ENCODE peak calls at places on chromosomes 16 and 17, in nine cellular contexts. One of them, this sample, is unnamed.
A peak's percentile ranks its signal among the peaks of the same experiment; 100 is the strongest.

GRCh38 chr17:78323821-78324390 is 36.0 kb downstream of the SOCS3 start:
- DNase-seq in NCI-H1105: no peak
- DNase-seq in foreskin fibroblast: no peak
- DNase-seq in RCC 7860: no peak
- DNase-seq in fibroblast of the conjunctiva: no peak
- DNase-seq in naive thymus-derived CD8-positive, alpha-beta T cell: no peak
- DNase-seq in effector CD8-positive, alpha-beta T cell: no peak
- DNase-seq in mesothelial cell of epicardium: no peak
- DNase-seq in NCI-H2081: no peak
- DNase-seq in this sample: no peak

GRCh38 chr16:19861069-19861468 is 23.6 kb downstream of the GPRC5B start:
- DNase-seq in NCI-H1105: no peak
- DNase-seq in foreskin fibroblast: no peak
- DNase-seq in RCC 7860: no peak
- DNase-seq in fibroblast of the conjunctiva: no peak
- DNase-seq in naive thymus-derived CD8-positive, alpha-beta T cell: no peak
- DNase-seq in effector CD8-positive, alpha-beta T cell: no peak
- DNase-seq in mesothelial cell of epicardium: no peak
- DNase-seq in NCI-H2081: no peak
- DNase-seq in this sample: no peak

GRCh38 chr16:10834766-10835165 is 16.2 kb upstream of the TVP23A start:
- DNase-seq in NCI-H1105: no peak
- DNase-seq in foreskin fibroblast: no peak
- DNase-seq in RCC 7860: no peak
- DNase-seq in fibroblast of the conjunctiva: no peak
- DNase-seq in naive thymus-derived CD8-positive, alpha-beta T cell: no peak
- DNase-seq in effector CD8-positive, alpha-beta T cell: no peak
- DNase-seq in mesothelial cell of epicardium: no peak
- DNase-seq in NCI-H2081: no peak
- DNase-seq in this sample: no peak

GRCh38 chr16:89197633-89198416 is 2.5 kb downstream of the SLC22A31 start:
- DNase-seq in NCI-H1105: no peak
- DNase-seq in foreskin fibroblast: no peak
- DNase-seq in RCC 7860: no peak
- DNase-seq in fibroblast of the conjunctiva: no peak
- DNase-seq in naive thymus-derived CD8-positive, alpha-beta T cell: no peak
- DNase-seq in effector CD8-positive, alpha-beta T cell: no peak
- DNase-seq in mesothelial cell of epicardium: no peak
- DNase-seq in NCI-H2081: no peak
- DNase-seq in this sample: no peak

GRCh38 chr16:68792465-68793324 is 50.6 kb upstream of the TANGO6 start:
- DNase-seq in NCI-H1105: no peak
- DNase-seq in foreskin fibroblast: peak; percentile 9
- DNase-seq in RCC 7860: peak; percentile 41
- DNase-seq in fibroblast of the conjunctiva: no peak
- DNase-seq in naive thymus-derived CD8-positive, alpha-beta T cell: no peak
- DNase-seq in effector CD8-positive, alpha-beta T cell: no peak
- DNase-seq in mesothelial cell of epicardium: no peak
- DNase-seq in NCI-H2081: no peak
- DNase-seq in this sample: no peak

GRCh38 chr17:39261286-39261685 is 35.5 kb upstream of the STAC2 start:
- DNase-seq in NCI-H1105: no peak
- DNase-seq in foreskin fibroblast: no peak
- DNase-seq in RCC 7860: no peak
- DNase-seq in fibroblast of the conjunctiva: no peak
- DNase-seq in naive thymus-derived CD8-positive, alpha-beta T cell: no peak
- DNase-seq in effector CD8-positive, alpha-beta T cell: no peak
- DNase-seq in mesothelial cell of epicardium: no peak
- DNase-seq in NCI-H2081: no peak
- DNase-seq in this sample: no peak

GRCh38 chr17:81713556-81714411 is 1.7 kb downstream of the SLC25A10 start:
- DNase-seq in NCI-H1105: no peak
- DNase-seq in foreskin fibroblast: no peak
- DNase-seq in RCC 7860: peak; percentile 55
- DNase-seq in fibroblast of the conjunctiva: no peak
- DNase-seq in naive thymus-derived CD8-positive, alpha-beta T cell: no peak
- DNase-seq in effector CD8-positive, alpha-beta T cell: no peak
- DNase-seq in mesothelial cell of epicardium: no peak
- DNase-seq in NCI-H2081: peak; percentile 46
- DNase-seq in this sample: no peak

GRCh38 chr16:49631521-49632041 is 224.3 kb downstream of the ZNF423 start:
- DNase-seq in NCI-H1105: no peak
- DNase-seq in foreskin fibroblast: peak; percentile 60
- DNase-seq in RCC 7860: no peak
- DNase-seq in fibroblast of the conjunctiva: peak; percentile 51
- DNase-seq in naive thymus-derived CD8-positive, alpha-beta T cell: no peak
- DNase-seq in effector CD8-positive, alpha-beta T cell: no peak
- DNase-seq in mesothelial cell of epicardium: no peak
- DNase-seq in NCI-H2081: no peak
- DNase-seq in this sample: no peak

GRCh38 chr17:39564201-39564828 is 43.4 kb downstream of the NEUROD2 start:
- DNase-seq in NCI-H1105: peak; percentile 65
- DNase-seq in foreskin fibroblast: no peak
- DNase-seq in RCC 7860: no peak
- DNase-seq in fibroblast of the conjunctiva: no peak
- DNase-seq in naive thymus-derived CD8-positive, alpha-beta T cell: no peak
- DNase-seq in effector CD8-positive, alpha-beta T cell: no peak
- DNase-seq in mesothelial cell of epicardium: no peak
- DNase-seq in NCI-H2081: no peak
- DNase-seq in this sample: no peak

GRCh38 chr16:64339052-64339770 is 782.7 kb downstream of the CDH11 start:
- DNase-seq in NCI-H1105: no peak
- DNase-seq in foreskin fibroblast: peak; percentile 72
- DNase-seq in RCC 7860: peak; percentile 50
- DNase-seq in fibroblast of the conjunctiva: peak; percentile 69
- DNase-seq in naive thymus-derived CD8-positive, alpha-beta T cell: no peak
- DNase-seq in effector CD8-positive, alpha-beta T cell: no peak
- DNase-seq in mesothelial cell of epicardium: no peak
- DNase-seq in NCI-H2081: no peak
- DNase-seq in this sample: no peak

GRCh38 chr17:46879101-46879500 is 27.7 kb downstream of the WNT9B start:
- DNase-seq in NCI-H1105: no peak
- DNase-seq in foreskin fibroblast: no peak
- DNase-seq in RCC 7860: no peak
- DNase-seq in fibroblast of the conjunctiva: no peak
- DNase-seq in naive thymus-derived CD8-positive, alpha-beta T cell: peak; percentile 8
- DNase-seq in effector CD8-positive, alpha-beta T cell: no peak
- DNase-seq in mesothelial cell of epicardium: no peak
- DNase-seq in NCI-H2081: no peak
- DNase-seq in this sample: no peak

GRCh38 chr16:84058664-84059063 is 16.1 kb upstream of the SLC38A8 start:
- DNase-seq in NCI-H1105: no peak
- DNase-seq in foreskin fibroblast: no peak
- DNase-seq in RCC 7860: no peak
- DNase-seq in fibroblast of the conjunctiva: no peak
- DNase-seq in naive thymus-derived CD8-positive, alpha-beta T cell: no peak
- DNase-seq in effector CD8-positive, alpha-beta T cell: no peak
- DNase-seq in mesothelial cell of epicardium: no peak
- DNase-seq in NCI-H2081: no peak
- DNase-seq in this sample: no peak

GRCh38 chr17:12731839-12732238 is 57.5 kb upstream of the ARHGAP44 start:
- DNase-seq in NCI-H1105: no peak
- DNase-seq in foreskin fibroblast: no peak
- DNase-seq in RCC 7860: no peak
- DNase-seq in fibroblast of the conjunctiva: no peak
- DNase-seq in naive thymus-derived CD8-positive, alpha-beta T cell: no peak
- DNase-seq in effector CD8-positive, alpha-beta T cell: no peak
- DNase-seq in mesothelial cell of epicardium: no peak
- DNase-seq in NCI-H2081: no peak
- DNase-seq in this sample: no peak

GRCh38 chr17:80265205-80266068 is 4.8 kb downstream of the RNF213 start:
- DNase-seq in NCI-H1105: no peak
- DNase-seq in foreskin fibroblast: no peak
- DNase-seq in RCC 7860: no peak
- DNase-seq in fibroblast of the conjunctiva: no peak
- DNase-seq in naive thymus-derived CD8-positive, alpha-beta T cell: peak; percentile 76
- DNase-seq in effector CD8-positive, alpha-beta T cell: peak; percentile 16
- DNase-seq in mesothelial cell of epicardium: no peak
- DNase-seq in NCI-H2081: no peak
- DNase-seq in this sample: no peak

GRCh38 chr17:3026856-3027751 is 36.3 kb downstream of the OR1D5 start:
- DNase-seq in NCI-H1105: no peak
- DNase-seq in foreskin fibroblast: no peak
- DNase-seq in RCC 7860: no peak
- DNase-seq in fibroblast of the conjunctiva: no peak
- DNase-seq in naive thymus-derived CD8-positive, alpha-beta T cell: no peak
- DNase-seq in effector CD8-positive, alpha-beta T cell: no peak
- DNase-seq in mesothelial cell of epicardium: no peak
- DNase-seq in NCI-H2081: no peak
- DNase-seq in this sample: no peak

GRCh38 chr17:79188048-79188447 is 113.4 kb downstream of the ENGASE start:
- DNase-seq in NCI-H1105: peak; percentile 23
- DNase-seq in foreskin fibroblast: no peak
- DNase-seq in RCC 7860: peak; percentile 8
- DNase-seq in fibroblast of the conjunctiva: no peak
- DNase-seq in naive thymus-derived CD8-positive, alpha-beta T cell: no peak
- DNase-seq in effector CD8-positive, alpha-beta T cell: no peak
- DNase-seq in mesothelial cell of epicardium: no peak
- DNase-seq in NCI-H2081: peak; percentile 15
- DNase-seq in this sample: no peak

GRCh38 chr17:75755205-75755901 is 9.6 kb downstream of the GALK1 start:
- DNase-seq in NCI-H1105: no peak
- DNase-seq in foreskin fibroblast: no peak
- DNase-seq in RCC 7860: no peak
- DNase-seq in fibroblast of the conjunctiva: no peak
- DNase-seq in naive thymus-derived CD8-positive, alpha-beta T cell: no peak
- DNase-seq in effector CD8-positive, alpha-beta T cell: no peak
- DNase-seq in mesothelial cell of epicardium: no peak
- DNase-seq in NCI-H2081: no peak
- DNase-seq in this sample: no peak